ENCODE peak calls at places on chromosomes 6 and 20, in seven cellular contexts. One of them, this sample, is unnamed.

GRCh38 chr6:126905917-126906316 is 212.6 kb upstream of the RSPO3 start:
- DNase-seq in tibial artery: no peak
- DNase-seq in GM18507: no peak
- DNase-seq in DMS153: no peak
- DNase-seq in memory B cell: no peak
- DNase-seq in NCI-H2029: no peak
- DNase-seq in GM19239: no peak
- DNase-seq in this sample: no peak

GRCh38 chr6:78999737-79000136 is 78.3 kb downstream of the PHIP start:
- DNase-seq in tibial artery: no peak
- DNase-seq in GM18507: no peak
- DNase-seq in memory B cell: no peak
- DNase-seq in NCI-H2029: no peak
- DNase-seq in DMS153: no peak
- DNase-seq in GM19239: no peak
- DNase-seq in this sample: no peak

GRCh38 chr20:56411759-56412472 is at the start of gene CASS4:
- DNase-seq in GM19239: no peak
- DNase-seq in GM18507: no peak
- DNase-seq in memory B cell: no peak
- DNase-seq in DMS153: no peak
- DNase-seq in tibial artery: no peak
- DNase-seq in NCI-H2029: no peak
- DNase-seq in this sample: no peak

GRCh38 chr6:125743604-125744003 is 5.8 kb upstream of the HEY2 start:
- DNase-seq in DMS153: no peak
- DNase-seq in memory B cell: no peak
- DNase-seq in GM18507: no peak
- DNase-seq in GM19239: no peak
- DNase-seq in tibial artery: no peak
- DNase-seq in NCI-H2029: no peak
- DNase-seq in this sample: no peak

GRCh38 chr6:142946924-142947701 is 2.1 kb upstream of the HIVEP2 start:
- DNase-seq in NCI-H2029: no peak
- DNase-seq in tibial artery: peak
- DNase-seq in memory B cell: peak
- DNase-seq in DMS153: no peak
- DNase-seq in GM19239: peak
- DNase-seq in GM18507: peak
- DNase-seq in this sample: peak

GRCh38 chr20:34355427-34355826 is 7.6 kb upstream of the ITCH start:
- DNase-seq in GM18507: no peak
- DNase-seq in NCI-H2029: no peak
- DNase-seq in memory B cell: no peak
- DNase-seq in GM19239: no peak
- DNase-seq in DMS153: no peak
- DNase-seq in tibial artery: no peak
- DNase-seq in this sample: no peak

GRCh38 chr20:5400164-5400762 is 83.5 kb upstream of the PROKR2 start:
- DNase-seq in GM18507: no peak
- DNase-seq in DMS153: no peak
- DNase-seq in NCI-H2029: no peak
- DNase-seq in memory B cell: no peak
- DNase-seq in GM19239: no peak
- DNase-seq in tibial artery: no peak
- DNase-seq in this sample: peak

GRCh38 chr6:135686784-135687301 is 164.7 kb upstream of the PDE7B start:
- DNase-seq in NCI-H2029: no peak
- DNase-seq in DMS153: no peak
- DNase-seq in GM18507: no peak
- DNase-seq in GM19239: no peak
- DNase-seq in memory B cell: no peak
- DNase-seq in tibial artery: no peak
- DNase-seq in this sample: no peak

GRCh38 chr6:63964347-63964746 is 328.7 kb downstream of the PHF3 start:
- DNase-seq in NCI-H2029: no peak
- DNase-seq in memory B cell: no peak
- DNase-seq in DMS153: no peak
- DNase-seq in tibial artery: no peak
- DNase-seq in GM19239: no peak
- DNase-seq in GM18507: no peak
- DNase-seq in this sample: no peak

GRCh38 chr20:43844778-43845614 is 69.7 kb upstream of the TOX2 start:
- DNase-seq in DMS153: peak
- DNase-seq in NCI-H2029: no peak
- DNase-seq in GM18507: no peak
- DNase-seq in GM19239: no peak
- DNase-seq in tibial artery: peak
- DNase-seq in memory B cell: no peak
- DNase-seq in this sample: peak

GRCh38 chr20:44073011-44073674 is 113.8 kb downstream of the JPH2 start:
- DNase-seq in tibial artery: peak
- DNase-seq in NCI-H2029: no peak
- DNase-seq in GM19239: no peak
- DNase-seq in memory B cell: no peak
- DNase-seq in GM18507: no peak
- DNase-seq in DMS153: no peak
- DNase-seq in this sample: no peak

GRCh38 chr6:16404456-16404855 is 166.1 kb downstream of the GMPR start:
- DNase-seq in tibial artery: no peak
- DNase-seq in GM18507: no peak
- DNase-seq in GM19239: no peak
- DNase-seq in NCI-H2029: no peak
- DNase-seq in DMS153: no peak
- DNase-seq in memory B cell: no peak
- DNase-seq in this sample: no peak

GRCh38 chr20:37839432-37839827 is 63.5 kb upstream of the VSTM2L start:
- DNase-seq in GM19239: no peak
- DNase-seq in GM18507: no peak
- DNase-seq in tibial artery: no peak
- DNase-seq in memory B cell: no peak
- DNase-seq in NCI-H2029: peak
- DNase-seq in DMS153: no peak
- DNase-seq in this sample: no peak

GRCh38 chr6:148231572-148231971 is 111.1 kb upstream of the SASH1 start:
- DNase-seq in DMS153: no peak
- DNase-seq in memory B cell: no peak
- DNase-seq in NCI-H2029: no peak
- DNase-seq in GM19239: no peak
- DNase-seq in GM18507: no peak
- DNase-seq in tibial artery: no peak
- DNase-seq in this sample: no peak

GRCh38 chr6:45185403-45186251 is 142.5 kb upstream of the RUNX2 start:
- DNase-seq in memory B cell: no peak
- DNase-seq in tibial artery: no peak
- DNase-seq in GM18507: no peak
- DNase-seq in NCI-H2029: no peak
- DNase-seq in GM19239: no peak
- DNase-seq in DMS153: no peak
- DNase-seq in this sample: no peak

GRCh38 chr20:4100679-4101078 is 85.3 kb upstream of the RNF24 start:
- DNase-seq in GM18507: no peak
- DNase-seq in tibial artery: no peak
- DNase-seq in DMS153: no peak
- DNase-seq in memory B cell: no peak
- DNase-seq in GM19239: no peak
- DNase-seq in NCI-H2029: no peak
- DNase-seq in this sample: peak

GRCh38 chr20:62952373-62953166 is at the start of gene SLC17A9:
- DNase-seq in GM18507: peak
- DNase-seq in GM19239: peak
- DNase-seq in tibial artery: peak
- DNase-seq in DMS153: no peak
- DNase-seq in memory B cell: peak
- DNase-seq in NCI-H2029: no peak
- DNase-seq in this sample: peak

GRCh38 chr20:58707770-58708169 is 15.2 kb downstream of the NPEPL1 start:
- DNase-seq in GM19239: no peak
- DNase-seq in tibial artery: no peak
- DNase-seq in GM18507: no peak
- DNase-seq in NCI-H2029: no peak
- DNase-seq in memory B cell: peak
- DNase-seq in DMS153: no peak
- DNase-seq in this sample: no peak

GRCh38 chr6:53301801-53302537 is 46.8 kb downstream of the ELOVL5 start:
- DNase-seq in GM19239: no peak
- DNase-seq in NCI-H2029: no peak
- DNase-seq in memory B cell: no peak
- DNase-seq in tibial artery: no peak
- DNase-seq in DMS153: no peak
- DNase-seq in GM18507: no peak
- DNase-seq in this sample: no peak

GRCh38 chr6:14622135-14622534 is 504.6 kb downstream of the CD83 start:
- DNase-seq in GM18507: no peak
- DNase-seq in DMS153: no peak
- DNase-seq in memory B cell: no peak
- DNase-seq in GM19239: no peak
- DNase-seq in tibial artery: no peak
- DNase-seq in NCI-H2029: no peak
- DNase-seq in this sample: peak

GRCh38 chr20:25277051-25277801 is 29.3 kb downstream of the PYGB start:
- DNase-seq in GM18507: no peak
- DNase-seq in GM19239: no peak
- DNase-seq in tibial artery: peak
- DNase-seq in memory B cell: no peak
- DNase-seq in NCI-H2029: peak
- DNase-seq in DMS153: no peak
- DNase-seq in this sample: no peak

GRCh38 chr20:33554914-33555420 is 65.1 kb downstream of the CBFA2T2 start:
- DNase-seq in DMS153: peak
- DNase-seq in NCI-H2029: peak
- DNase-seq in memory B cell: no peak
- DNase-seq in GM18507: peak
- DNase-seq in GM19239: peak
- DNase-seq in tibial artery: no peak
- DNase-seq in this sample: peak

GRCh38 chr6:132715204-132715603 is 1.3 kb upstream of the VNN1 start:
- DNase-seq in memory B cell: no peak
- DNase-seq in NCI-H2029: no peak
- DNase-seq in GM19239: no peak
- DNase-seq in GM18507: no peak
- DNase-seq in DMS153: peak
- DNase-seq in tibial artery: peak
- DNase-seq in this sample: peak

GRCh38 chr6:106739387-106739786 is 110.0 kb downstream of the QRSL1 start:
- DNase-seq in NCI-H2029: peak
- DNase-seq in tibial artery: peak
- DNase-seq in memory B cell: no peak
- DNase-seq in GM19239: no peak
- DNase-seq in GM18507: no peak
- DNase-seq in DMS153: no peak
- DNase-seq in this sample: no peak

GRCh38 chr6:143410859-143411270 is 39.6 kb downstream of the ADAT2 start:
- DNase-seq in GM19239: no peak
- DNase-seq in DMS153: no peak
- DNase-seq in GM18507: no peak
- DNase-seq in NCI-H2029: no peak
- DNase-seq in memory B cell: no peak
- DNase-seq in tibial artery: no peak
- DNase-seq in this sample: no peak

GRCh38 chr6:68638225-68638900 is 3.3 kb downstream of the ADGRB3 start:
- DNase-seq in GM18507: no peak
- DNase-seq in DMS153: no peak
- DNase-seq in tibial artery: peak
- DNase-seq in memory B cell: no peak
- DNase-seq in GM19239: no peak
- DNase-seq in NCI-H2029: no peak
- DNase-seq in this sample: no peak

GRCh38 chr6:111844921-111845320 is 28.3 kb downstream of the FYN start:
- DNase-seq in NCI-H2029: no peak
- DNase-seq in memory B cell: no peak
- DNase-seq in DMS153: no peak
- DNase-seq in GM19239: no peak
- DNase-seq in GM18507: no peak
- DNase-seq in tibial artery: no peak
- DNase-seq in this sample: no peak

GRCh38 chr20:34708621-34709043 is 4.5 kb downstream of the TP53INP2 start:
- DNase-seq in NCI-H2029: peak
- DNase-seq in memory B cell: peak
- DNase-seq in DMS153: peak
- DNase-seq in tibial artery: peak
- DNase-seq in GM19239: no peak
- DNase-seq in GM18507: no peak
- DNase-seq in this sample: peak

GRCh38 chr20:47024461-47024937 is 129.9 kb downstream of the EYA2 start:
- DNase-seq in tibial artery: no peak
- DNase-seq in NCI-H2029: no peak
- DNase-seq in GM19239: no peak
- DNase-seq in GM18507: no peak
- DNase-seq in DMS153: no peak
- DNase-seq in memory B cell: no peak
- DNase-seq in this sample: no peak

GRCh38 chr6:20644667-20645370 is 110.6 kb downstream of the CDKAL1 start:
- DNase-seq in tibial artery: no peak
- DNase-seq in DMS153: no peak
- DNase-seq in GM19239: no peak
- DNase-seq in memory B cell: no peak
- DNase-seq in GM18507: no peak
- DNase-seq in NCI-H2029: no peak
- DNase-seq in this sample: no peak

GRCh38 chr6:64289946-64290345 is 654.3 kb downstream of the PHF3 start:
- DNase-seq in DMS153: no peak
- DNase-seq in tibial artery: no peak
- DNase-seq in GM19239: no peak
- DNase-seq in GM18507: no peak
- DNase-seq in memory B cell: no peak
- DNase-seq in NCI-H2029: no peak
- DNase-seq in this sample: no peak

GRCh38 chr6:26595669-26596269 is 984 bp upstream of the ABT1 start:
- DNase-seq in NCI-H2029: peak
- DNase-seq in DMS153: peak
- DNase-seq in GM18507: no peak
- DNase-seq in tibial artery: peak
- DNase-seq in memory B cell: peak
- DNase-seq in GM19239: no peak
- DNase-seq in this sample: peak

GRCh38 chr6:21333715-21334114 is 259.8 kb upstream of the SOX4 start:
- DNase-seq in NCI-H2029: no peak
- DNase-seq in tibial artery: no peak
- DNase-seq in GM19239: no peak
- DNase-seq in GM18507: no peak
- DNase-seq in DMS153: no peak
- DNase-seq in memory B cell: no peak
- DNase-seq in this sample: no peak

GRCh38 chr20:17896771-17897369 is 71.7 kb downstream of the SNX5 start:
- DNase-seq in GM19239: no peak
- DNase-seq in memory B cell: no peak
- DNase-seq in DMS153: no peak
- DNase-seq in tibial artery: no peak
- DNase-seq in NCI-H2029: no peak
- DNase-seq in GM18507: no peak
- DNase-seq in this sample: no peak

GRCh38 chr6:167481527-167481926 is 156.6 kb downstream of the TTLL2 start:
- DNase-seq in DMS153: no peak
- DNase-seq in memory B cell: no peak
- DNase-seq in GM18507: no peak
- DNase-seq in NCI-H2029: no peak
- DNase-seq in tibial artery: no peak
- DNase-seq in GM19239: no peak
- DNase-seq in this sample: no peak

GRCh38 chr20:31901615-31902014 is 31.2 kb downstream of the TTLL9 start:
- DNase-seq in memory B cell: no peak
- DNase-seq in GM18507: no peak
- DNase-seq in GM19239: no peak
- DNase-seq in DMS153: peak
- DNase-seq in tibial artery: no peak
- DNase-seq in NCI-H2029: no peak
- DNase-seq in this sample: no peak

GRCh38 chr20:19427480-19427879 is 215.0 kb downstream of the SLC24A3 start:
- DNase-seq in GM19239: no peak
- DNase-seq in NCI-H2029: no peak
- DNase-seq in memory B cell: no peak
- DNase-seq in DMS153: no peak
- DNase-seq in tibial artery: no peak
- DNase-seq in GM18507: no peak
- DNase-seq in this sample: no peak

GRCh38 chr6:155050311-155050710 is 55.2 kb downstream of the TIAM2 start:
- DNase-seq in GM19239: no peak
- DNase-seq in GM18507: peak
- DNase-seq in memory B cell: no peak
- DNase-seq in NCI-H2029: no peak
- DNase-seq in tibial artery: no peak
- DNase-seq in DMS153: no peak
- DNase-seq in this sample: peak